ENCODE peak calls at places on chromosomes 13 and 19, in six cellular contexts. L is coronary artery, E is left ventricle myocardium inferior, A is Caco-2, O is fibroblast of villous mesenchyme, S is thoracic aorta. B is an unnamed sample.

GRCh38 chr13:20193924-20194631 is 1.3 kb upstream of the GJB2 start:
- DNase-seq in L (peak), E (no peak), A (no peak), O (no peak), S (no peak), B (peak)

GRCh38 chr19:9793051-9793591 is 24.6 kb upstream of the ZNF846 start:
- DNase-seq in L (no peak), E (peak), A (peak), O (peak), S (peak), B (no peak)

GRCh38 chr19:54662730-54663129 is at the start of gene LILRB4:
- DNase-seq in L (no peak), E (peak), A (no peak), O (no peak), S (no peak), B (no peak)

GRCh38 chr19:8238251-8238650 is 29.1 kb downstream of the CERS4 start:
- DNase-seq in L (no peak), E (no peak), A (no peak), O (no peak), S (no peak), B (no peak)

GRCh38 chr13:113103646-113104045 is 1.9 kb upstream of the F7 start:
- DNase-seq in L (no peak), E (no peak), A (no peak), O (no peak), S (no peak), B (no peak)

GRCh38 chr19:19642506-19643157 is 825 bp downstream of the GMIP start:
- DNase-seq in L (no peak), E (no peak), A (no peak), O (peak), S (no peak), B (no peak)

GRCh38 chr19:3606690-3607289 is at the start of gene TBXA2R:
- DNase-seq in L (peak), E (peak), A (no peak), O (peak), S (peak), B (peak)

GRCh38 chr13:82522872-82523271 is 1359.4 kb downstream of the SLITRK1 start:
- DNase-seq in L (no peak), E (no peak), A (no peak), O (no peak), S (no peak), B (no peak)

GRCh38 chr19:36266375-36266961 is 51.6 kb downstream of the ZNF146 start:
- DNase-seq in L (no peak), E (peak), A (no peak), O (peak), S (no peak), B (no peak)

DNA sequence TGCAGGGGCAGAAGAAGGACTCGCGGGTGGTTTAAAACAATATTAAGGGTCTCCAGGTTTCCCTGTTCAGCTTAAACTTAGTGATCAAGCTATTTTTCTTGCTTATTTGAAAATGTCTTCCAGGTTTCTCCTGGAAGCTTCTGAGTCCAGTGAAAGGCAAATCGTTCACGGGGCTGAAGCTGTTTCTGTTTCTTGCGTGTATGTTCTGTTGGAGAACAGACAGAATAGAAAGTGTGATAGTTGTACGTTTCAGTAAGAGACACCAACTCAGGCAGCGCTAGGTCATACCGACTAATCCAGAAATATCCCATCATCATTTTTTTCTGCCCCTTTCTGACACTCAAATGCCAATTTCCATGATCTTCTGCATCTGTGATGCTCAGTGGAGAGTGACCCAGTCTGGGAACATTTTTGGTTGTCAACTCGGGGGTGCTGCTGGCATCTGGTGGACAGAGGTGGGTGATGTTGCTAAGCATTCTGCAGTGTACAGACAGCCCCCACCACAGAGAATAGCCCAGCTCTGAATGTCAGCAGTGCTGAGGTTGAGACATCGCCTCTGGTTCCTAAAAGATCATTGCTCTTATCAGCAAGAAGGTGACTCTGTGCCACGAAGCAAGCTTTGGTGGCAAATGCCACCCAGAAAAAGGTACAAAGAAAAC is 4.3 kb downstream of the KLF2 start:
- DNase-seq in L (peak), E (no peak), A (no peak), O (no peak), S (no peak), B (peak)
- TF ChIP-seq CTCF in L (no peak), E (peak), A (peak), O (peak), S (no peak), B (peak)

DNA sequence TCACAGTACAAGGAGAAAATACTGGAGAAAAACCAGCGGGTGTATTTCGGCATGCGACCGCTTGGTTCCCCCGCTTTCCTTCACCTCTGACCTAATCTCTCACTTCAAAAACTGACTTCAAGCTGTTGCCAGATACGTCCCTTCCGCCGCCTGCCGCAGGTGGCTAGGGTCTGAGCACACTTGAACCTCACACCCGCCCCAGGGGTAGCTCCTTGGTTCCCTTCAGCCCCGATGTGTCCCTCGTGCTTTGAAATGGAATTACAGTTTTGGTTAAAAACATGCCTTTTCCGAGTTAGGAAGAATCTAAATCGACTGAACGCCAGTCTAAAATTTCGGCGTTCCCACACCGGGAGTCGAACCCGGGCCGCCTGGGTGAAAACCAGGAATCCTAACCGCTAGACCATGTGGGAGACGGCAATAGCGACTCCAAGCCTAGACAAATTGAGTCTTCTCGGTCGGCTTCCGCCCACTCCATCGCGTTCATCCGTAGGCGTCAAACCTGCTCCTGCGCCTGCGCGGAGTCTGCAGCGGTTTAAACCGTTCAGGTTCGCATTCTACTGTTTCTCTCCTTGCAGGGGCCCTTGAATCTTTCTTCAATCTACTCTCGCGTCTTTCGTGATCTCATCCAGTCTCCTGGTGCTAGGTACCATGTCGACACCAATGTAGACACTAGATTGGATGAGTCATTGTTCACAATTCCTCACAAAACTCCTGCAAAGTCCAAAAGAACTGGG is 71.5 kb downstream of the NUFIP1 start:
- DNase-seq in L (peak), E (peak), A (peak), O (peak), S (peak), B (peak)
- TF ChIP-seq CTCF in L (peak), E (peak), A (peak), O (peak), S (peak), B (peak)

GRCh38 chr13:84946144-84946543 is 853.1 kb downstream of the SLITRK6 start:
- DNase-seq in L (no peak), E (no peak), A (no peak), O (no peak), S (no peak), B (no peak)

GRCh38 chr13:84951128-84951527 is 848.1 kb downstream of the SLITRK6 start:
- DNase-seq in L (no peak), E (no peak), A (no peak), O (no peak), S (no peak), B (no peak)
- TF ChIP-seq CTCF in L (no peak), E (no peak), A (no peak), O (no peak), S (no peak), B (no peak)

GRCh38 chr13:73754727-73755292 is 379.4 kb downstream of the KLF12 start:
- DNase-seq in L (no peak), E (no peak), A (no peak), O (peak), S (no peak), B (peak)
- TF ChIP-seq CTCF in L (no peak), E (peak), A (peak), O (peak), S (peak), B (peak)

DNA sequence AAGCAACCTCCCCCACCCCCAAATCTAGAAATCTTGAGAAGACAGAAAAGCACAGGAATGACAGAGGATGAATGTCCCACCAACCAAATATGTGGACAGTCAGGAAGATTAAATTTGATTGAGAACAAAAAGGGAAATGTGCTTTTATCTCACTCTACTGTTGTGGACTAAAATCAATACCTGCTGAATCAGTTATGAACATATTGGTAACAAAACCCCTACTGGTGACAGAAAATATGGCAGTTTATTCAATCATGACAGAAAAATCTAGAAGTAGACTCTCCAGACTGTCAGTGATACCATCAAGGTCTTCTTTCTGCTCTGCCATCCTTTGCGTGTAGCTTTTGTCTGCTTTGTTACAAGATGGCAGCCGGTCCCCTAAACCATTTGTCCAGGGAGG is 35.2 kb downstream of the FAM216B start:
- DNase-seq in L (no peak), E (no peak), A (no peak), O (no peak), S (no peak), B (no peak)
- TF ChIP-seq CTCF in L (no peak), E (no peak), A (no peak), O (no peak), S (no peak), B (no peak)

GRCh38 chr13:30645629-30646028 is 27.9 kb downstream of the USPL1 start:
- DNase-seq in L (no peak), E (no peak), A (no peak), O (no peak), S (no peak), B (no peak)

GRCh38 chr13:30652746-30653145 is 35.0 kb downstream of the USPL1 start:
- DNase-seq in L (no peak), E (no peak), A (no peak), O (no peak), S (no peak), B (no peak)

GRCh38 chr13:30647420-30647819 is 29.7 kb downstream of the USPL1 start:
- DNase-seq in L (no peak), E (no peak), A (no peak), O (no peak), S (no peak), B (no peak)

GRCh38 chr13:30647824-30648521 is 30.3 kb downstream of the USPL1 start:
- DNase-seq in L (no peak), E (no peak), A (no peak), O (no peak), S (no peak), B (no peak)

DNA sequence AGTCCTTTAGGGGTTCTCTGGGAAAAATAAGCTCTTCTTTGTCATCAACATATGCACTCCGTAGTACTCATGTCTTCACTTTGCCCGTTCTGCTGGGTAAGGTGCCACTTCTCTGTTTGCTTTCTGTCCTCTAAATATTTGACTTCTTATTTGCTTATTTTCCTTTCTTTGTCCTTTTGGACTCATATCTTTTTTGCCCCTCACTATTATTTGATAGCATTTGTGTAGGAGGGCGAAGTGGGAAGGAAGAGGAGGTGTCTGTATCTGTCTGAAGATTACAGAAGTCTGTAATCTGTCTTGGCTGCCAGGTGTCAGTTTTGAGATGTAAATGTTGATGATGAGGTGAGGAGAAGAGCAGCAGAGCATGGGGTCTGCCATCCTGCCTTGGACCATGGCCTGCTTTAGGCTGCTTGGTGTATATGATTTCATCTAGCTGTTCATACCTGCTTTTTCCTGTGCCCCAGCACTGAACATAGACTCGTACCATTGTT is 30.8 kb downstream of the USPL1 start:
- DNase-seq in L (no peak), E (no peak), A (no peak), O (no peak), S (no peak), B (no peak)
- TF ChIP-seq CTCF in L (no peak), E (no peak), A (no peak), O (no peak), S (no peak), B (no peak)